ENCODE peak calls at places on chromosomes 7 and 10, in six cellular contexts. S, U, G, A, Y and T are unnamed samples.

GRCh38 chr7:123054357-123055133 is 59.0 kb upstream of the TAS2R16 start:
- DNase-seq in S (no peak), Y (no peak), U (no peak), A (no peak), G (no peak), T (no peak)

GRCh38 chr7:116999316-116999715 is 46.0 kb downstream of the ST7 start:
- DNase-seq in A (no peak), G (no peak), Y (no peak), U (no peak), S (no peak), T (no peak)

GRCh38 chr7:377069-378040 is 87.4 kb downstream of the FOXL3 start:
- DNase-seq in G (no peak), U (no peak), A (no peak), Y (no peak), S (peak), T (no peak)

GRCh38 chr7:127754457-127754856 is 102.5 kb downstream of the SND1 start:
- DNase-seq in U (no peak), G (no peak), S (no peak), Y (no peak), A (no peak), T (no peak)

GRCh38 chr10:133315847-133316246 is 7.1 kb downstream of the ZNF511 start:
- DNase-seq in U (no peak), S (no peak), G (peak), Y (no peak), A (no peak), T (no peak)

GRCh38 chr7:1463685-1464223 is 4.5 kb upstream of the MICALL2 start:
- DNase-seq in A (no peak), U (no peak), S (no peak), G (no peak), Y (no peak), T (no peak)

GRCh38 chr7:38451840-38452239 is 178.4 kb upstream of the TARP start:
- DNase-seq in A (no peak), G (peak), U (peak), Y (peak), S (no peak), T (no peak)

GRCh38 chr10:101840102-101840684 is 3.4 kb downstream of the KCNIP2 start:
- DNase-seq in A (no peak), Y (no peak), G (peak), U (no peak), S (no peak), T (no peak)

GRCh38 chr7:36086571-36086970 is 66.5 kb upstream of the EEPD1 start:
- DNase-seq in A (no peak), S (no peak), U (no peak), G (no peak), Y (no peak), T (no peak)

GRCh38 chr10:107340345-107340744 is 175.8 kb upstream of the SORCS1 start:
- DNase-seq in S (no peak), Y (no peak), A (no peak), G (no peak), U (no peak), T (no peak)

GRCh38 chr7:26073041-26073440 is 79.0 kb upstream of the NFE2L3 start:
- DNase-seq in S (no peak), U (no peak), A (no peak), Y (no peak), G (no peak), T (no peak)

GRCh38 chr10:178208-178607 is 43.0 kb downstream of the ZMYND11 start:
- DNase-seq in S (no peak), A (no peak), Y (peak), G (peak), U (no peak), T (no peak)

GRCh38 chr7:23787272-23787671 is 77.3 kb downstream of the STK31 start:
- DNase-seq in S (no peak), A (no peak), Y (no peak), G (no peak), U (no peak), T (no peak)

GRCh38 chr7:98357751-98358161 is 43.1 kb downstream of the BAIAP2L1 start:
- DNase-seq in Y (peak), A (no peak), G (peak), S (no peak), U (no peak), T (no peak)

GRCh38 chr10:43070121-43071085 is 6.5 kb upstream of the RET start:
- DNase-seq in U (no peak), Y (no peak), S (no peak), A (no peak), G (no peak), T (no peak)

GRCh38 chr10:43214956-43215561 is 51.8 kb downstream of the RASGEF1A start:
- DNase-seq in U (no peak), Y (no peak), A (no peak), S (no peak), G (no peak), T (no peak)